ENCODE peak calls at places on chromosomes 6 and 20, in four cellular contexts. E, C, A and G are unnamed samples.

GRCh38 chr6:74626288-74626687 is 579.6 kb downstream of the COL12A1 start:
- DNase-seq in C (no peak), E (no peak), A (no peak), G (no peak)

GRCh38 chr6:30213999-30214982 is 1.1 kb upstream of the TRIM26 start:
- DNase-seq in A (no peak), E (peak; percentile 30), C (peak; percentile 74), G (peak; percentile 73)

GRCh38 chr6:118335325-118335724 is 212.8 kb upstream of the PLN start:
- DNase-seq in E (no peak), A (no peak), C (no peak), G (no peak)

GRCh38 chr20:39070484-39071231 is 108.5 kb downstream of the DHX35 start:
- DNase-seq in C (peak; percentile 25), A (peak; percentile 23), E (no peak), G (peak; percentile 56)

GRCh38 chr20:46324960-46325703 is 16.8 kb upstream of the CDH22 start:
- DNase-seq in A (no peak), C (peak; percentile 42), E (peak; percentile 46), G (peak; percentile 7)

GRCh38 chr6:38375341-38375740 is 264.4 kb downstream of the BTBD9 start:
- DNase-seq in A (no peak), C (no peak), E (no peak), G (no peak)

GRCh38 chr6:51098801-51099200 is 280.1 kb downstream of the TFAP2B start:
- DNase-seq in A (no peak), E (no peak), C (no peak), G (no peak)

GRCh38 chr20:22342410-22342809 is 242.0 kb downstream of the FOXA2 start:
- DNase-seq in A (no peak), C (no peak), E (no peak), G (no peak)

GRCh38 chr6:132768051-132768517 is 10.4 kb upstream of the VNN2 start:
- DNase-seq in E (peak; percentile 45), A (no peak), C (peak; percentile 32), G (no peak)

GRCh38 chr20:44807051-44807683 is 3.2 kb downstream of the RIMS4 start:
- DNase-seq in E (no peak), C (no peak), A (no peak), G (no peak)

GRCh38 chr6:119333707-119334295 is 15.8 kb downstream of the MAN1A1 start:
- DNase-seq in A (no peak), E (no peak), C (no peak), G (no peak)

GRCh38 chr6:84018453-84019061 is 15.0 kb upstream of the MRAP2 start:
- DNase-seq in E (no peak), C (no peak), A (no peak), G (no peak)

GRCh38 chr20:58058421-58059140 is 169.9 kb downstream of the ANKRD60 start:
- DNase-seq in E (no peak), C (no peak), A (no peak), G (no peak)

GRCh38 chr20:14199111-14199510 is 138.3 kb downstream of the FLRT3 start:
- DNase-seq in A (no peak), C (no peak), E (no peak), G (no peak)

GRCh38 chr6:143542915-143543314 is 31.4 kb upstream of the FUCA2 start:
- DNase-seq in C (no peak), A (no peak), E (no peak), G (peak; percentile 26)

GRCh38 chr6:65461121-65461520 is 245.9 kb downstream of the EYS start:
- DNase-seq in E (peak; percentile 6), A (no peak), C (peak; percentile 14), G (no peak)

GRCh38 chr6:147262943-147263342 is 58.7 kb downstream of the STXBP5 start:
- DNase-seq in C (peak; percentile 15), A (no peak), E (no peak), G (no peak)

GRCh38 chr6:143098054-143098673 is 37.5 kb downstream of the AIG1 start:
- DNase-seq in C (peak; percentile 48), E (no peak), A (no peak), G (no peak)

GRCh38 chr6:98825602-98826230 is 8.7 kb upstream of the POU3F2 start:
- DNase-seq in E (no peak), C (no peak), A (no peak), G (no peak)

GRCh38 chr6:82712826-82713225 is 349.2 kb downstream of the TPBG start:
- DNase-seq in E (peak; percentile 29), C (no peak), A (no peak), G (no peak)

GRCh38 chr6:111692327-111693164 is 86.9 kb upstream of the TRAF3IP2 start:
- DNase-seq in E (no peak), C (no peak), A (no peak), G (no peak)

GRCh38 chr6:113920663-113921267 is 50.2 kb downstream of the HDAC2 start:
- DNase-seq in A (no peak), E (peak; percentile 38), C (peak; percentile 34), G (no peak)

GRCh38 chr6:130848945-130849344 is 21.7 kb downstream of the SMLR1 start:
- DNase-seq in E (peak; percentile 11), C (no peak), A (no peak), G (no peak)

GRCh38 chr6:125114248-125114858 is 39.2 kb upstream of the TPD52L1 start:
- DNase-seq in E (peak; percentile 45), A (no peak), C (peak; percentile 69), G (peak; percentile 61)

GRCh38 chr6:8645212-8645611 is 209.9 kb upstream of the SLC35B3 start:
- DNase-seq in A (no peak), C (no peak), E (no peak), G (no peak)

GRCh38 chr6:81890846-81891245 is 138.4 kb upstream of the TENT5A start:
- DNase-seq in E (no peak), C (no peak), A (no peak), G (peak; percentile 53)

GRCh38 chr20:61370841-61371303 is 118.8 kb downstream of the CDH4 start:
- DNase-seq in E (no peak), A (no peak), C (no peak), G (no peak)

GRCh38 chr20:11882651-11883050 is 35.0 kb upstream of the BTBD3 start:
- DNase-seq in C (no peak), E (no peak), A (no peak), G (no peak)

GRCh38 chr20:400121-400450 is 8.0 kb upstream of the RBCK1 start:
- DNase-seq in E (no peak), C (no peak), A (no peak), G (no peak)

GRCh38 chr6:70668499-70668812 is 773 bp downstream of the SMAP1 start:
- DNase-seq in E (no peak), C (peak; percentile 6), A (no peak), G (no peak)

GRCh38 chr20:2657241-2657640 is 4.8 kb downstream of the NOP56 start:
- DNase-seq in A (no peak), E (no peak), C (no peak), G (no peak)

GRCh38 chr6:154399097-154399496 is 42.5 kb upstream of the IPCEF1 start:
- DNase-seq in C (peak; percentile 89), E (no peak), A (no peak), G (peak; percentile 76)

GRCh38 chr6:152121910-152122309 is 314.4 kb downstream of the ESR1 start:
- DNase-seq in C (no peak), A (no peak), E (no peak), G (no peak)

GRCh38 chr6:26175428-26176181 is 88.4 kb downstream of the HFE start:
- DNase-seq in A (no peak), E (peak; percentile 60), C (peak; percentile 85), G (peak; percentile 75)

GRCh38 chr20:37758332-37758731 is 64.5 kb downstream of the CTNNBL1 start:
- DNase-seq in A (no peak), E (peak; percentile 41), C (no peak), G (no peak)

GRCh38 chr20:8721098-8721497 is 347.8 kb upstream of the PLCB4 start:
- DNase-seq in E (no peak), A (no peak), C (peak; percentile 72), G (peak; percentile 67)

GRCh38 chr20:38649275-38649891 is 47.8 kb downstream of the ARHGAP40 start:
- DNase-seq in A (no peak), E (peak; percentile 44), C (peak; percentile 39), G (no peak)

GRCh38 chr6:151627689-151628444 is 134.1 kb downstream of the CCDC170 start:
- DNase-seq in E (no peak), C (no peak), A (peak; percentile 40), G (no peak)

GRCh38 chr6:23633986-23634385 is 492.0 kb upstream of the NRSN1 start:
- DNase-seq in C (no peak), A (no peak), E (no peak), G (no peak)

DNA sequence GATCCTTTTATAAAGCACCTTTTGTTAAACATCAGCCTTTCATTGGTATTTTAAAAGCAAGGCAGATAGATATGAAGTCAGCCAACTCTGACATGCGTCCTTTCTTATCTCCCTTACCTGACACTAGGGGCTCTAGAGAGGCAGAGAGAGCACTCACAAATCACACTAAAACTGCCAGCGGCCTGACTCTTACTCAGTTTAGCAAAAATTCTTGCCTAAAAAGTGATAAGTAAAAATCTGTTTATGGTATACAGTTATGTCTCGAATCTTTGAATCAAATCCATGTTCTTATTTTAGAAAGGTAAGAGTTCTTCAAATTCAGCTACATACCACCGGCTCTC is 10.4 kb upstream of the TDRD6 start:
- DNase-seq in C (no peak), A (no peak), E (no peak), G (no peak)
- H3K9me1 ChIP-seq in C (no peaks in the 10 kb centered on the region), A (no peaks in the 10 kb centered on the region), E (no peaks in the 10 kb centered on the region), G (no peaks in the 10 kb centered on the region)

GRCh38 chr20:57009355-57009754 is 257.1 kb downstream of the BMP7 start:
- DNase-seq in A (no peak), E (no peak), C (no peak), G (no peak)
- H3K9me1 ChIP-seq in A (no peaks in the 10 kb centered on the region), E (no peaks in the 10 kb centered on the region), C (no peaks in the 10 kb centered on the region), G (no peaks in the 10 kb centered on the region)

GRCh38 chr20:16760431-16761304 is 12.5 kb downstream of the OTOR start:
- DNase-seq in A (no peak), C (no peak), E (no peak), G (no peak)

GRCh38 chr20:16764560-16764959 is 16.4 kb downstream of the OTOR start:
- DNase-seq in A (no peak), C (no peak), E (no peak), G (no peak)

GRCh38 chr20:16758459-16759160 is 10.5 kb downstream of the OTOR start:
- DNase-seq in E (no peak), A (no peak), C (no peak), G (no peak)

GRCh38 chr20:16761305-16761829 is 13.2 kb downstream of the OTOR start:
- DNase-seq in A (peak; percentile 28), C (peak; percentile 65), E (peak; percentile 49), G (peak; percentile 75)

GRCh38 chr20:16759161-16759523 is 11.0 kb downstream of the OTOR start:
- DNase-seq in C (no peak), A (no peak), E (no peak), G (no peak)
- H3K9me1 ChIP-seq in C (no peaks in the 10 kb centered on the region), A (no peaks in the 10 kb centered on the region), E (no peaks in the 10 kb centered on the region), G (no peaks in the 10 kb centered on the region)

DNA sequence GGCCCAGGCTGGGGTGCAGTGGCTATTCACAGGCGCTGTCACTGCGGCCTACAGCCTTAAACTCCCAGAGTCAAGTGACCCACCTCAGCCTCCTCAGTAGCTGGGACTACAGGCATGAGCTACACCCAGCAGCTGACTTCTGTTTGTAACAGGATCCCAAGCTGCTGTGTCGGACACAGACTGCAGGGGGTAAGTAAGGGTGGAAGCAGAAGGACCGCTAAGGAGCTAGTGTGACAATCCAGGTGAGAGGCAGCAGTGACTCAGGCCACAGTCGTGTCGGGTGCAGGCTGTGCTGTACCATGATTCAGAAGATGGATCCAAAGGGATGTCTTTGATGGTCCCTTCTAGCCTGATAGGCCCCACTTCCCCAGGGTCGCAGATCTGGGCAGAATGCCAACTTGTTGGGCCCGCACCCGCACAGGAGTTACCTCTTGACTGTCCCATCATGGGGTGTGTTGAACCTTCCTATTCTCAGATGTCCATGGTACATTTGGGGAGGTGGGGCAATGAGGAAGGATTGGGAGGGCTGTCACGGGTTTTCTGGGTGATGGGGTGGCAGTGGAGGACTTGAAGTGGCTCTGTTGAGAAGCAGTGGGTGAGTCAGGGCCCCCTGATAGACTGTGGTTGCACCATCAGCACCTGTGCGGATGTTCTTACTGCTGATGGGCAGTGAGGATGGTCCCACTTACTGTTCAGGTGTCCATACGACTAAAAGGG is 25.3 kb downstream of the AAR2 start:
- DNase-seq in C (no peak), A (no peak), E (no peak), G (no peak)
- H3K9me1 ChIP-seq in C (no peaks in the 10 kb centered on the region), A (no peaks in the 10 kb centered on the region), E (no peaks in the 10 kb centered on the region), G (peaks cover under 1% of the 10 kb centered on the region)